ENCODE peak calls at places on chromosomes 13 and 19, in four cellular contexts. N is GM23248; K is naive thymus-derived CD4-positive, alpha-beta T cell; Q is colonic mucosa. Y is an unnamed sample.

GRCh38 chr19:36686365-36687213 is 823 bp upstream of the ZNF567 start:
- DNase-seq in N (peak; percentile 32), K (no peak), Q (no peak), Y (no peak)

GRCh38 chr13:32150239-32150638 is 118.7 kb downstream of the FRY start:
- DNase-seq in N (peak; percentile 38), K (no peak), Q (no peak), Y (no peak)

GRCh38 chr13:59879281-59879680 is 284.4 kb downstream of the DIAPH3 start:
- DNase-seq in N (no peak), K (no peak), Q (no peak), Y (no peak)

GRCh38 chr13:80989241-80989640 is 648.3 kb upstream of the SPRY2 start:
- DNase-seq in N (no peak), K (no peak), Q (no peak), Y (no peak)

GRCh38 chr13:109101550-109102144 is 472.2 kb downstream of the MYO16 start:
- DNase-seq in N (peak; percentile 8), K (no peak), Q (no peak), Y (no peak)

GRCh38 chr13:61756031-61756430 is 340.4 kb upstream of the PCDH20 start:
- DNase-seq in N (no peak), K (no peak), Q (no peak), Y (no peak)

GRCh38 chr19:19662866-19663291 is 597 bp downstream of the ATP13A1 start:
- DNase-seq in N (peak; percentile 66), K (no peak), Q (peak; percentile 72), Y (no peak)

GRCh38 chr19:19457691-19458090 is 52.2 kb downstream of the GATAD2A start:
- DNase-seq in N (no peak), K (no peak), Q (no peak), Y (no peak)

GRCh38 chr19:2983351-2984195 is 6.2 kb downstream of the TLE6 start:
- DNase-seq in N (peak; percentile 56), K (no peak), Q (peak; percentile 36), Y (no peak)

GRCh38 chr19:15265849-15266248 is 33.6 kb upstream of the EPHX3 start:
- DNase-seq in N (peak; percentile 94), K (no peak), Q (peak; percentile 66), Y (no peak)

GRCh38 chr13:94268661-94269060 is 210.8 kb downstream of the DCT start:
- DNase-seq in N (peak; percentile 12), K (no peak), Q (no peak), Y (no peak)

GRCh38 chr19:4393947-4394590 is 6.3 kb downstream of the SH3GL1 start:
- DNase-seq in N (peak; percentile 73), K (no peak), Q (no peak), Y (no peak)

GRCh38 chr19:42831221-42832019 is 48.1 kb downstream of the PSG1 start:
- DNase-seq in N (no peak), K (no peak), Q (no peak), Y (no peak)

GRCh38 chr13:29457299-29457698 is 138.2 kb downstream of the SLC7A1 start:
- DNase-seq in N (peak; percentile 88), K (no peak), Q (no peak), Y (no peak)

GRCh38 chr19:23971598-23971997 is 56.9 kb downstream of the ZNF726 start:
- DNase-seq in N (no peak), K (no peak), Q (no peak), Y (no peak)

GRCh38 chr13:33918199-33918932 is 100.4 kb downstream of the RFC3 start:
- DNase-seq in N (peak; percentile 94), K (no peak), Q (no peak), Y (no peak)

GRCh38 chr13:72692884-72693514 is 34.4 kb downstream of the MZT1 start:
- DNase-seq in N (no peak), K (no peak), Q (no peak), Y (no peak)

GRCh38 chr19:3094638-3095374 is 644 bp downstream of the GNA11 start:
- DNase-seq in N (peak; percentile 76), K (no peak), Q (no peak), Y (peak; percentile 20)

GRCh38 chr19:1122972-1123363 is 19.2 kb downstream of the GPX4 start:
- DNase-seq in N (peak; percentile 93), K (no peak), Q (peak; percentile 82), Y (no peak)

GRCh38 chr13:101181076-101181685 is 235.1 kb downstream of the NALCN start:
- DNase-seq in N (no peak), K (no peak), Q (no peak), Y (no peak)

GRCh38 chr19:5138606-5139594 is 170.0 kb downstream of the KDM4B start:
- DNase-seq in N (peak; percentile 31), K (peak; percentile 51), Q (peak; percentile 54), Y (peak; percentile 93)

GRCh38 chr19:2246801-2247361 is 2.2 kb upstream of the AMH start:
- DNase-seq in N (peak; percentile 53), K (no peak), Q (no peak), Y (no peak)

GRCh38 chr19:23777216-23777615 is 18.5 kb upstream of the ZNF681 start:
- DNase-seq in N (no peak), K (no peak), Q (no peak), Y (no peak)

GRCh38 chr19:34134190-34135032 is 37.9 kb upstream of the LSM14A start:
- DNase-seq in N (peak; percentile 82), K (peak; percentile 79), Q (peak; percentile 93), Y (peak; percentile 81)

GRCh38 chr19:18768997-18769891 is 21.9 kb downstream of the COMP start:
- DNase-seq in N (no peak), K (no peak), Q (no peak), Y (no peak)

GRCh38 chr19:2982983-2983350 is 5.6 kb downstream of the TLE6 start:
- DNase-seq in N (peak; percentile 86), K (no peak), Q (peak; percentile 68), Y (no peak)

GRCh38 chr19:12790628-12791344 is 500 bp upstream of the JUNB start:
- DNase-seq in N (peak; percentile 44), K (no peak), Q (no peak), Y (no peak)

GRCh38 chr19:44647144-44647543 is 3.4 kb downstream of the PVR start:
- DNase-seq in N (no peak), K (no peak), Q (no peak), Y (no peak)

GRCh38 chr19:6708346-6708745 is 12.1 kb downstream of the C3 start:
- DNase-seq in N (no peak), K (no peak), Q (no peak), Y (no peak)
- H3K27me3 ChIP-seq in N (no peaks in the 10 kb centered on the region), K (no peaks in the 10 kb centered on the region), Q (no peaks in the 10 kb centered on the region), Y (peaks cover 5% of the 10 kb centered on the region)

GRCh38 chr19:40224342-40225148 is 1.9 kb downstream of the CCNP start:
- DNase-seq in N (no peak), K (no peak), Q (no peak), Y (no peak)
- H3K27me3 ChIP-seq in N (no peaks in the 10 kb centered on the region), K (peaks cover 13% of the 10 kb centered on the region), Q (peaks cover 44% of the 10 kb centered on the region), Y (peaks cover 19% of the 10 kb centered on the region)

GRCh38 chr19:17658240-17658639 is 29.9 kb downstream of the UNC13A start:
- DNase-seq in N (no peak), K (no peak), Q (no peak), Y (no peak)
- H3K27me3 ChIP-seq in N (peaks cover 5% of the 10 kb centered on the region), K (no peaks in the 10 kb centered on the region), Q (no peaks in the 10 kb centered on the region), Y (no peaks in the 10 kb centered on the region)

DNA sequence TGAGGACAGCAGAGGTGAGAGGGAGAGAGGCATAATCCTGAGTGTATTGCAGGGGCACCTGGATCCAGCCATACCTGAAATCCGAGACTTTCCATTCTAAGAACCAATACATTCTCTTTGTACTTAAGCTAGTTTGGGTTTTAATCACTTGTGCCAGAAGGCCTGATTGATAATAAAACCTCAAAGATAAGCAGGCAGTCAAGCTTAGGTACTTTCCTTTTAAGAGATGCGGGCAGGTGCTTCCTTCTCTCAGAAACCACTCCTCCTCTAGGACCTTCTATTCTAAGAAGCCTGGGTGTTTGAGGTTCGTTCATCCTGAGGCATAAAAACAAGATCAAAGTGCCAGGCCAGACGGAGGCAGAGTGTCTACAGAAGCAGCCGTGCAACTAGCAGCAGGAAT is 22.2 kb downstream of the FAM187B start:
- DNase-seq in N (no peak), K (no peak), Q (no peak), Y (peak; percentile 78)
- H3K27me3 ChIP-seq in N (peaks cover 7% of the 10 kb centered on the region), K (no peaks in the 10 kb centered on the region), Q (no peaks in the 10 kb centered on the region), Y (no peaks in the 10 kb centered on the region)

GRCh38 chr13:27979001-27979643 is 9.4 kb downstream of the URAD start:
- DNase-seq in N (no peak), K (no peak), Q (peak; percentile 29), Y (no peak)
- H3K27me3 ChIP-seq in N (peaks cover 90% of the 10 kb centered on the region), K (peaks cover 13% of the 10 kb centered on the region), Q (peaks cover 22% of the 10 kb centered on the region), Y (peaks cover 30% of the 10 kb centered on the region)

DNA sequence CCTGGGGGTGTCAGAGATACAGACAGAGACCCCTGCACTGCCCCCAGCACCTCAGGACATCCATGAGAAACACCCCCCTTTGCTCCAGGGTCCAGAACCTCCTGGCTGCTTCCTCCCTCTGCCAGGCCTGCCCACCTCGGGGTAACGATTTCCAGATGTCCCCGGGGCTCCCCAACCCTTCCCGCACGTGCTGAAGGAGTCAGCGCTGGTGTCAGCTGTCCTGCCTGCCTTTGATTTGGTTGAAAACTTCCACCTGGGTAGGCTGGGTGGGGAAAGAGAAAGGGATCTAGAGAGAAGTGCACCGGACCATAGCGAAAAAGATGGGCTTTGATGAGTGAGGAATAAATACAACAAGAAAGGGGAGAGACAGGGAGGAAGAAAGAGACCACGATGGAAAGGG is 1.5 kb upstream of the CGB7 start:
- DNase-seq in N (no peak), K (no peak), Q (no peak), Y (no peak)
- H3K27me3 ChIP-seq in N (no peaks in the 10 kb centered on the region), K (no peaks in the 10 kb centered on the region), Q (peaks cover 13% of the 10 kb centered on the region), Y (peaks cover 3% of the 10 kb centered on the region)

DNA sequence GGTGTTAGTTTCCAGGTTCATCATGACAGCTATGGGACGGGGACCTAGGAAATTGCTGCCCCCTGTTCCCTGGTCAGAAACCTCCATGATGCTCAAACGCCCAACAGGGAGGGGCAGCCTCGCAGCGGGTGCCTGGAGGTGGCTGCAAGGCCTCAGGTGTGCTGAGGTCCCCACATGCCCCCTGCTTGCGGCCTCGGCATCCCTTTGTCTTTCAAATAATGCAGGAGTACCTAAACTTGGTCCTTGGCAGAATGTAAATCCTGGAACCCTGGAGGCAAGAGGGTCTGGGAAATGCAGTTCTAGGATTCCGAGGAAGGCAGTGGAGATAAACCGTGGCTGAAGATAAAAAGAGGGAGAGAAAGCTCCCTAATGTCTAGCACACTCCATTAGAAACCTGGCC is 52.4 kb downstream of the SKA3 start:
- DNase-seq in N (no peak), K (no peak), Q (no peak), Y (no peak)
- H3K27me3 ChIP-seq in N (no peaks in the 10 kb centered on the region), K (no peaks in the 10 kb centered on the region), Q (no peaks in the 10 kb centered on the region), Y (no peaks in the 10 kb centered on the region)

GRCh38 chr13:113148407-113148806 is 10.0 kb upstream of the PROZ start:
- DNase-seq in N (no peak), K (no peak), Q (no peak), Y (no peak)
- H3K27me3 ChIP-seq in N (no peaks in the 10 kb centered on the region), K (no peaks in the 10 kb centered on the region), Q (no peaks in the 10 kb centered on the region), Y (no peaks in the 10 kb centered on the region)